ENCODE peak calls at places on chromosomes 11 and 22, in six cellular contexts. V is lower lobe of right lung, I is adrenal gland, O is IMR-90, R is endothelial cell of umbilical vein, F is gastrocnemius medialis. D is an unnamed sample.

GRCh38 chr22:21457023-21457787 is 10.0 kb upstream of the TMEM191C start:
- DNase-seq in V (peak; percentile 47), I (no peak), O (peak; percentile 71), R (no peak), F (no peak), D (no peak)

GRCh38 chr11:26332572-26332915 is 614 bp downstream of the ANO3 start:
- DNase-seq in V (no peak), I (no peak), O (no peak), R (no peak), F (no peak), D (no peak)

GRCh38 chr11:34278708-34279297 is 79.0 kb downstream of the ABTB2 start:
- DNase-seq in V (no peak), I (no peak), O (no peak), R (no peak), F (no peak), D (peak; percentile 88)

GRCh38 chr22:39360674-39361413 is 11.1 kb downstream of the SYNGR1 start:
- DNase-seq in V (no peak), I (no peak), O (no peak), R (no peak), F (no peak), D (no peak)

GRCh38 chr11:112997829-112998228 is 36.6 kb downstream of the NCAM1 start:
- DNase-seq in V (no peak), I (no peak), O (no peak), R (no peak), F (no peak), D (no peak)

GRCh38 chr11:100851584-100852152 is 164.6 kb downstream of the ARHGAP42 start:
- DNase-seq in V (no peak), I (no peak), O (no peak), R (no peak), F (no peak), D (no peak)

GRCh38 chr11:133782116-133782725 is 63.1 kb downstream of the SPATA19 start:
- DNase-seq in V (no peak), I (no peak), O (no peak), R (no peak), F (no peak), D (no peak)

GRCh38 chr11:100646545-100646944 is 40.5 kb upstream of the ARHGAP42 start:
- DNase-seq in V (no peak), I (no peak), O (no peak), R (no peak), F (no peak), D (no peak)

GRCh38 chr11:35523351-35523768 is 2.1 kb downstream of the PAMR1 start:
- DNase-seq in V (no peak), I (no peak), O (peak; percentile 62), R (no peak), F (no peak), D (no peak)

GRCh38 chr11:113603277-113604059 is 102.6 kb downstream of the TMPRSS5 start:
- DNase-seq in V (no peak), I (peak; percentile 25), O (no peak), R (peak; percentile 18), F (peak; percentile 41), D (no peak)

GRCh38 chr11:10350341-10350740 is 45.5 kb downstream of the ADM start:
- DNase-seq in V (no peak), I (no peak), O (peak; percentile 86), R (no peak), F (no peak), D (no peak)

GRCh38 chr11:44795803-44796535 is 69.2 kb downstream of the TSPAN18 start:
- DNase-seq in V (no peak), I (no peak), O (no peak), R (no peak), F (no peak), D (no peak)

GRCh38 chr11:45424781-45425180 is 138.6 kb upstream of the SYT13 start:
- DNase-seq in V (no peak), I (no peak), O (no peak), R (no peak), F (no peak), D (no peak)

GRCh38 chr11:21460082-21460481 is 732.8 kb upstream of the ANO5 start:
- DNase-seq in V (no peak), I (no peak), O (no peak), R (no peak), F (no peak), D (no peak)

GRCh38 chr11:86214710-86215109 is 29.8 kb upstream of the EED start:
- DNase-seq in V (no peak), I (no peak), O (no peak), R (no peak), F (no peak), D (no peak)

GRCh38 chr22:27110985-27111451 is 453.6 kb downstream of the MIAT start:
- DNase-seq in V (no peak), I (no peak), O (peak; percentile 71), R (peak; percentile 59), F (no peak), D (no peak)

GRCh38 chr11:1072116-1072820 is 2.4 kb upstream of the MUC2 start:
- DNase-seq in V (peak; percentile 41), I (no peak), O (peak; percentile 71), R (peak; percentile 13), F (no peak), D (no peak)
- H3K4me1 ChIP-seq in V (peaks cover 17% of the 10 kb centered on the region), I (no peaks in the 10 kb centered on the region), O (peaks cover 13% of the 10 kb centered on the region), R (peaks cover 9% of the 10 kb centered on the region), F (peaks cover 8% of the 10 kb centered on the region), D (no peaks in the 10 kb centered on the region)

DNA sequence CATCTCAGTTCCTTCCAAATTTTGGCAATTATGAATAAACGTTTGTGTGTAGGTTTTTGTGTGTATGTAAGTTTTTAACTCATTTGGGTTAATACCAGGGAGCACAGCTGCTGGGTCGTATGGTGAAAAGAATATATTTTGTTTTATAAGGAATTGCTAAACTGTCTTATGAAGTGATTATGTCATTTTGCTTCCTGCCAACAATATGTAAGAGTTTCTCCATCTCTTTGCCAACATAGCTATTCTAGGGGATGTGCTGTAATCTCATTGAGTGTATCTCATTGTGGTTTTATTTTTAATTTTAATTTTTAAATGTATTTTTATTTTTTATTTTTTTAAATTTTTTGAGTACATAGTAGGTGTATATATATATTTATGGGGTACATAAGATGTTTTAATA is 27.3 kb downstream of the BCL2L13 start:
- DNase-seq in V (no peak), I (no peak), O (peak; percentile 25), R (no peak), F (no peak), D (no peak)
- H3K27ac ChIP-seq in V (no peak overlapping the region), I (no peak overlapping the region), O (no peak overlapping the region), R (no peak overlapping the region), F (peak overlapping the region; percentile 30), D (no peak overlapping the region)

DNA sequence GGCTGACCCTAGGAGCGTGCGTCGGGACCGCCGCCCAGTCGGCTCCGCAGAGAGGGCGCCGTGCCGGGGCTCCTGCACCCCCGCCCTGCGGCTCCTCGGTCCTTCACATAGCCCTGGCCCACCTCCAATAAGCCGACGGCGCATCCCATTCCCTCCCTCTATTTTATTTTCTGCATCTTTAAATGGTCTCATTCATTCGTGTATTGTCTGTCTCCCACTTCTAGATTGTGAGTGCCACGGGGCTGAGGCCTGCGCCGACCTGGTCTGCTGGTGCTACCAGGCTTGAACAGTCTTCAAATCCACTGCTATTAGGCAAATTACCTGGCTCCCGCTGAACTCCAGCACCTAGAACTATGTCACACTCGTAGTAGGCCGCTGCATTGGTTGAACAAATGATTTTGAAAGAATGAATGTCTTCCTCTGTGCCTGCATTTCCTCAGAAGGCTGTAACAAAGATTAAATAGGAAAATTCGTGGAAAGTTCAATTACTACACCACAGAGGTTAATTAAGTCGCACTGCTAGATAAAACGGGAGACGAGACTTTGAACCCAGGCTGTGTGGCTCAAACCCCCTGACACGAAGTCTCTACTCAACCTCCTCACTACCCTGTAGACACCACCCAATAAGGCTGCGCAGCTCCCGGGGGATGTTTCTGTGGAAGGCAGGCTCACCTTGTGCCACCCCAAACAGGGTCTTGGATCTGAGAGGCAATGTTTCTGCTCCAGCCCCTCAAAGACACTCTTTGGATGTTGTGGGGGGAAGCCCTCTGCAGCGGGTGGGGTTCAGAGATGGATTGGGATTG is 1.2 kb upstream of the PPP1R14B start:
- DNase-seq in V (no peak), I (peak; percentile 33), O (no peak), R (no peak), F (no peak), D (peak; percentile 72)
- H3K4me1 ChIP-seq in V (peaks cover 42% of the 10 kb centered on the region), I (peaks cover 44% of the 10 kb centered on the region), O (peaks cover 11% of the 10 kb centered on the region), R (peaks cover 30% of the 10 kb centered on the region), F (peaks cover 47% of the 10 kb centered on the region), D (peaks cover 3% of the 10 kb centered on the region)

GRCh38 chr11:66958956-66959274 is 732 bp upstream of the PC start:
- DNase-seq in V (no peak), I (no peak), O (no peak), R (no peak), F (no peak), D (no peak)
- H3K27ac ChIP-seq in V (peak overlapping the region; percentile 72), I (peak overlapping the region; percentile 72), O (peak overlapping the region; percentile 3), R (no peak overlapping the region), F (peak overlapping the region; percentile 87), D (peak overlapping the region; percentile 61)

GRCh38 chr22:46173152-46173551 is 22.8 kb downstream of the PPARA start:
- DNase-seq in V (no peak), I (no peak), O (no peak), R (no peak), F (no peak), D (no peak)
- H3K4me1 ChIP-seq in V (peaks cover 16% of the 10 kb centered on the region), I (peaks cover 31% of the 10 kb centered on the region), O (peaks cover 12% of the 10 kb centered on the region), R (peaks cover 6% of the 10 kb centered on the region), F (peaks cover 39% of the 10 kb centered on the region), D (no peaks in the 10 kb centered on the region)

GRCh38 chr22:23767673-23768548 is at the start of gene CHCHD10:
- DNase-seq in V (peak; percentile 89), I (peak; percentile 92), O (peak; percentile 50), R (peak; percentile 73), F (peak; percentile 88), D (peak; percentile 85)
- H3K27ac ChIP-seq in V (peak within 1 kb of the TSS; percentile 75), I (peak within 1 kb of the TSS; percentile 30), O (no peak within 1 kb of the TSS), R (peak within 1 kb of the TSS; percentile 43), F (peak within 1 kb of the TSS; percentile 99), D (peak within 1 kb of the TSS; percentile 84)